ENCODE peak calls at places on chromosomes 3 and 15, in four cellular contexts. N is left cardiac atrium; F is activated effector memory CD4-positive, alpha-beta T cell treated with anti-CD3 and anti-CD28 coated beads, Interleukin-2, amount 50 U/mL, for 16 hours; W is islet precursor cell. T is an unnamed sample.

GRCh38 chr3:186432189-186432588 is 70.2 kb upstream of the DGKG start:
- DNase-seq in N (no peak), F (no peak), W (no peak), T (no peak)

GRCh38 chr3:141940204-141940776 is 63.8 kb downstream of the ATP1B3 start:
- DNase-seq in N (no peak), F (no peak), W (peak), T (peak)

GRCh38 chr3:184011937-184012889 is 5.5 kb downstream of the ABCC5 start:
- DNase-seq in N (no peak), F (no peak), W (no peak), T (no peak)

GRCh38 chr3:170572665-170573253 is 13.1 kb downstream of the SLC7A14 start:
- DNase-seq in N (no peak), F (no peak), W (no peak), T (peak)

GRCh38 chr3:38458796-38459498 is 5.3 kb downstream of the ACVR2B start:
- DNase-seq in N (peak), F (no peak), W (no peak), T (peak)

GRCh38 chr15:29789871-29790270 is 32.4 kb downstream of the TJP1 start:
- DNase-seq in N (no peak), F (no peak), W (no peak), T (no peak)

GRCh38 chr3:153252963-153253362 is 90.9 kb downstream of the RAP2B start:
- DNase-seq in N (no peak), F (no peak), W (peak), T (no peak)

GRCh38 chr15:76059320-76060097 is at the start of gene TMEM266:
- DNase-seq in N (peak), F (peak), W (peak), T (peak)

GRCh38 chr3:134350861-134351311 is 23.4 kb downstream of the AMOTL2 start:
- DNase-seq in N (peak), F (peak), W (peak), T (no peak)

GRCh38 chr3:180284331-180285110 is 247.8 kb upstream of the PEX5L start:
- DNase-seq in N (no peak), F (no peak), W (no peak), T (no peak)

GRCh38 chr3:79019137-79019923 is 748.5 kb downstream of the ROBO1 start:
- DNase-seq in N (peak), F (no peak), W (peak), T (peak)

GRCh38 chr3:158573714-158574113 is 2.7 kb downstream of the MLF1 start:
- DNase-seq in N (no peak), F (no peak), W (peak), T (no peak)

GRCh38 chr15:68500363-68501317 is 68.7 kb upstream of the ITGA11 start:
- DNase-seq in N (no peak), F (no peak), W (no peak), T (no peak)

GRCh38 chr3:188509316-188509715 is 355.4 kb downstream of the LPP start:
- DNase-seq in N (no peak), F (no peak), W (no peak), T (no peak)

GRCh38 chr3:20539666-20540460 is 353.9 kb upstream of the SGO1 start:
- DNase-seq in N (no peak), F (no peak), W (no peak), T (no peak)

GRCh38 chr3:152175576-152175883 is 93.2 kb upstream of the MBNL1 start:
- DNase-seq in N (no peak), F (no peak), W (no peak), T (no peak)

GRCh38 chr3:64658001-64658400 is 29.8 kb downstream of the ADAMTS9 start:
- DNase-seq in N (no peak), F (no peak), W (no peak), T (no peak)

GRCh38 chr3:55180936-55181535 is 253.2 kb upstream of the LRTM1 start:
- DNase-seq in N (peak), F (no peak), W (no peak), T (peak)

GRCh38 chr15:89171136-89172072 is 50.0 kb downstream of the RLBP1 start:
- DNase-seq in N (no peak), F (peak), W (peak), T (peak)

GRCh38 chr3:11629716-11630115 is 14.0 kb downstream of the VGLL4 start:
- DNase-seq in N (no peak), F (no peak), W (no peak), T (no peak)

GRCh38 chr15:78044407-78045155 is 32.9 kb downstream of the TBC1D2B start:
- DNase-seq in N (no peak), F (peak), W (no peak), T (no peak)

GRCh38 chr3:156820687-156821070 is 5.5 kb upstream of the LEKR1 start:
- DNase-seq in N (no peak), F (no peak), W (no peak), T (no peak)

GRCh38 chr3:69385723-69386483 is at the start of gene FRMD4B:
- DNase-seq in N (peak), F (peak), W (peak), T (peak)

GRCh38 chr3:159823763-159824162 is 164.9 kb upstream of the IL12A start:
- DNase-seq in N (no peak), F (no peak), W (no peak), T (no peak)

GRCh38 chr3:194256040-194256945 is 94.8 kb downstream of the CPN2 start:
- DNase-seq in N (no peak), F (no peak), W (peak), T (no peak)

GRCh38 chr15:93179072-93179471 is 90.1 kb upstream of the RGMA start:
- DNase-seq in N (peak), F (no peak), W (no peak), T (peak)

GRCh38 chr3:65619391-65620298 is 419.1 kb downstream of the MAGI1 start:
- DNase-seq in N (no peak), F (no peak), W (no peak), T (no peak)

GRCh38 chr3:55538158-55538557 is 51.1 kb upstream of the WNT5A start:
- DNase-seq in N (no peak), F (no peak), W (no peak), T (no peak)

GRCh38 chr15:34038023-34038403 is 991 bp downstream of the AVEN start:
- DNase-seq in N (no peak), F (no peak), W (no peak), T (no peak)

GRCh38 chr3:144189044-144189443 is 217.4 kb downstream of the DIPK2A start:
- DNase-seq in N (no peak), F (no peak), W (peak), T (no peak)

GRCh38 chr15:79653533-79653932 is 221.4 kb downstream of the MINAR1 start:
- DNase-seq in N (no peak), F (no peak), W (no peak), T (no peak)

GRCh38 chr3:151351216-151351615 is 21.9 kb upstream of the P2RY13 start:
- DNase-seq in N (no peak), F (no peak), W (no peak), T (no peak)

GRCh38 chr3:6468589-6468988 is 392.3 kb upstream of the GRM7 start:
- DNase-seq in N (no peak), F (no peak), W (no peak), T (no peak)

GRCh38 chr15:95664435-95664834 is 666.1 kb upstream of the NR2F2 start:
- DNase-seq in N (no peak), F (no peak), W (no peak), T (no peak)

T was measured in adrenal gland.